ENCODE peak calls at places on chromosomes 2 and 18, in four cellular contexts. One of them, this sample, is unnamed. For H4K20me1, the result is how much of the 10 kb centered on the place peaks cover.

GRCh38 chr2:202494300-202494699 is 118.2 kb downstream of the BMPR2 start:
- DNase-seq in GM23248: peak
- DNase-seq in K562: no peak
- DNase-seq in PC-9: no peak
- DNase-seq in this sample: no peak

GRCh38 chr2:160932960-160933359 is 227.3 kb upstream of the TANK start:
- DNase-seq in K562: no peak
- DNase-seq in GM23248: peak
- DNase-seq in PC-9: peak
- DNase-seq in this sample: no peak

GRCh38 chr2:171318463-171318934 is 115.3 kb downstream of the METTL8 start:
- DNase-seq in GM23248: peak
- DNase-seq in PC-9: no peak
- DNase-seq in K562: no peak
- DNase-seq in this sample: no peak

GRCh38 chr2:26581991-26582842 is 58.9 kb downstream of the CIB4 start:
- DNase-seq in PC-9: no peak
- DNase-seq in K562: no peak
- DNase-seq in GM23248: no peak
- DNase-seq in this sample: no peak

GRCh38 chr18:23662309-23663263 is at the start of gene ANKRD29:
- DNase-seq in K562: no peak
- DNase-seq in GM23248: peak
- DNase-seq in PC-9: no peak
- DNase-seq in this sample: peak

GRCh38 chr18:54129448-54130134 is 94.9 kb downstream of the MBD2 start:
- DNase-seq in GM23248: no peak
- DNase-seq in PC-9: no peak
- DNase-seq in K562: no peak
- DNase-seq in this sample: no peak

GRCh38 chr2:119389615-119390306 is 23.0 kb downstream of the DBI start:
- DNase-seq in K562: no peak
- DNase-seq in PC-9: peak
- DNase-seq in GM23248: peak
- DNase-seq in this sample: peak

GRCh38 chr18:63444567-63444966 is 22.3 kb upstream of the VPS4B start:
- DNase-seq in PC-9: peak
- DNase-seq in K562: no peak
- DNase-seq in GM23248: peak
- DNase-seq in this sample: peak

GRCh38 chr2:1631292-1632005 is 112.9 kb downstream of the PXDN start:
- DNase-seq in PC-9: no peak
- DNase-seq in GM23248: no peak
- DNase-seq in K562: no peak
- DNase-seq in this sample: no peak

GRCh38 chr18:8435376-8435775 is 173.9 kb upstream of the RAB12 start:
- DNase-seq in K562: no peak
- DNase-seq in GM23248: no peak
- DNase-seq in PC-9: no peak
- DNase-seq in this sample: no peak

GRCh38 chr2:85215074-85216050 is 82.2 kb downstream of the TCF7L1 start:
- DNase-seq in GM23248: peak
- DNase-seq in K562: no peak
- DNase-seq in PC-9: no peak
- DNase-seq in this sample: peak

GRCh38 chr2:117801826-117802225 is 12.7 kb upstream of the DDX18 start:
- DNase-seq in PC-9: no peak
- DNase-seq in GM23248: peak
- DNase-seq in K562: no peak
- DNase-seq in this sample: no peak

GRCh38 chr2:10757814-10758286 is 36.4 kb downstream of the ATP6V1C2 start:
- DNase-seq in GM23248: no peak
- DNase-seq in K562: no peak
- DNase-seq in PC-9: no peak
- DNase-seq in this sample: no peak

GRCh38 chr2:47541848-47542450 is 139.0 kb downstream of the MSH2 start:
- DNase-seq in GM23248: no peak
- DNase-seq in PC-9: no peak
- DNase-seq in K562: no peak
- DNase-seq in this sample: no peak

GRCh38 chr18:57833441-57834101 is 30.5 kb upstream of the ATP8B1 start:
- DNase-seq in K562: peak
- DNase-seq in GM23248: peak
- DNase-seq in PC-9: peak
- DNase-seq in this sample: no peak

GRCh38 chr2:96957299-96957698 is 29.1 kb downstream of the FAM178B start:
- DNase-seq in GM23248: no peak
- DNase-seq in K562: no peak
- DNase-seq in PC-9: no peak
- DNase-seq in this sample: no peak

GRCh38 chr2:69221960-69222751 is 164.9 kb downstream of the GFPT1 start:
- DNase-seq in GM23248: peak
- DNase-seq in K562: no peak
- DNase-seq in PC-9: no peak
- DNase-seq in this sample: no peak

GRCh38 chr2:201432038-201432437 is 19.2 kb downstream of the TRAK2 start:
- DNase-seq in K562: no peak
- DNase-seq in GM23248: peak
- DNase-seq in PC-9: no peak
- DNase-seq in this sample: peak

GRCh38 chr18:3777719-3778118 is 327.7 kb downstream of the TGIF1 start:
- DNase-seq in K562: no peak
- DNase-seq in GM23248: no peak
- DNase-seq in PC-9: no peak
- DNase-seq in this sample: no peak

GRCh38 chr2:45909677-45910191 is 258.3 kb downstream of the PRKCE start:
- DNase-seq in GM23248: peak
- DNase-seq in K562: no peak
- DNase-seq in PC-9: peak
- DNase-seq in this sample: peak

GRCh38 chr2:14944562-14945346 is 312.2 kb downstream of the LRATD1 start:
- DNase-seq in K562: peak
- DNase-seq in PC-9: peak
- DNase-seq in GM23248: peak
- DNase-seq in this sample: peak

GRCh38 chr2:152682663-152683062 is 34.6 kb downstream of the PRPF40A start:
- DNase-seq in K562: no peak
- DNase-seq in GM23248: no peak
- DNase-seq in PC-9: no peak
- DNase-seq in this sample: no peak

GRCh38 chr2:152683400-152683799 is 33.9 kb downstream of the PRPF40A start:
- DNase-seq in GM23248: no peak
- DNase-seq in K562: no peak
- DNase-seq in PC-9: no peak
- DNase-seq in this sample: no peak

GRCh38 chr2:152676461-152676860 is 40.8 kb downstream of the PRPF40A start:
- DNase-seq in K562: no peak
- DNase-seq in PC-9: no peak
- DNase-seq in GM23248: no peak
- DNase-seq in this sample: no peak

GRCh38 chr2:152674334-152674733 is 42.9 kb downstream of the PRPF40A start:
- DNase-seq in K562: no peak
- DNase-seq in PC-9: no peak
- DNase-seq in GM23248: no peak
- DNase-seq in this sample: no peak

GRCh38 chr2:152678808-152679207 is 38.5 kb downstream of the PRPF40A start:
- DNase-seq in K562: no peak
- DNase-seq in PC-9: no peak
- DNase-seq in GM23248: no peak
- DNase-seq in this sample: no peak
- H4K20me1 ChIP-seq in K562: under half
- H4K20me1 ChIP-seq in PC-9: under half
- H4K20me1 ChIP-seq in GM23248: under half
- H4K20me1 ChIP-seq in this sample: under half

GRCh38 chr18:80109676-80110078 is 615 bp downstream of the ADNP2 start:
- DNase-seq in PC-9: no peak
- DNase-seq in GM23248: peak
- DNase-seq in K562: peak
- DNase-seq in this sample: peak

GRCh38 chr18:80115035-80115434 is 6.0 kb downstream of the ADNP2 start:
- DNase-seq in GM23248: no peak
- DNase-seq in PC-9: no peak
- DNase-seq in K562: no peak
- DNase-seq in this sample: no peak

GRCh38 chr18:80108739-80109675 is at the start of gene ADNP2:
- DNase-seq in PC-9: peak
- DNase-seq in K562: peak
- DNase-seq in GM23248: peak
- DNase-seq in this sample: peak

GRCh38 chr18:80108122-80108536 is 933 bp upstream of the ADNP2 start:
- DNase-seq in PC-9: no peak
- DNase-seq in GM23248: no peak
- DNase-seq in K562: no peak
- DNase-seq in this sample: no peak

DNA sequence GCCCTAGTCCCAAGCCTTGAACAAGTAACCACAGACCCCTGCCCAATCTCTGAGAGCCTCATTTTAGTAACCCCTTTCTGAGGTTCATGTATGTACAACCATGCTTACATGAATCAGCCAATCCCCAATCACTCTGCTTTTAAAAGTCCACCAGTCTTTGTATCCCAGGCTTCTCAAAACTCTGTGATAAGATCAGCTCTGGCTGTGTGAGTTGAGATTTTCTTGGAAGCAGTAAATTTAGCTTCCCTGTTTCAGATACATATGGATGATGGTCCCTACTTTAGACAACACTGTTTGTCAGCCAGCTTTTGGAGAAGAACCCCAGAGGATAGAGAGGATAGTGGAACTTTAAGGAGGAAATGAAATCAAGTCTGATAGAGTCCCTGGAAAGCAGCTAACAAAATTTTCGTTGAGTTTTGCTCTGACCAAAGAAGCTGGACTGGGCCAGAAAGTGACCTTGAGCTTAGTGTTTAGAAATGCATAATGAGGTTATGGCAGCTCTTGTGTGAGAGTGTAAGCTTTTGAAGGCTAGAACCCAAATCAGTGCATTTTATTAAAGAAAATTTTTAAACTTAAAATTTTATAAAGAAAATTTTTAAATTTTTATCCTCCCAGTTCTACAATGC is 3.7 kb downstream of the ADNP2 start:
- DNase-seq in PC-9: no peak
- DNase-seq in K562: peak
- DNase-seq in GM23248: no peak
- DNase-seq in this sample: no peak
- H4K20me1 ChIP-seq in PC-9: half or more
- H4K20me1 ChIP-seq in K562: under half
- H4K20me1 ChIP-seq in GM23248: under half
- H4K20me1 ChIP-seq in this sample: under half

GRCh38 chr2:54609647-54610046 is 113.8 kb upstream of the EML6 start:
- DNase-seq in GM23248: no peak
- DNase-seq in K562: no peak
- DNase-seq in PC-9: no peak
- DNase-seq in this sample: no peak

GRCh38 chr2:54609241-54609640 is 114.2 kb upstream of the EML6 start:
- DNase-seq in GM23248: no peak
- DNase-seq in PC-9: no peak
- DNase-seq in K562: no peak
- DNase-seq in this sample: no peak

GRCh38 chr2:54611830-54612545 is 111.5 kb upstream of the EML6 start:
- DNase-seq in PC-9: no peak
- DNase-seq in K562: no peak
- DNase-seq in GM23248: no peak
- DNase-seq in this sample: no peak

GRCh38 chr2:54608224-54608623 is 115.2 kb upstream of the EML6 start:
- DNase-seq in GM23248: no peak
- DNase-seq in K562: no peak
- DNase-seq in PC-9: no peak
- DNase-seq in this sample: no peak

GRCh38 chr2:54610700-54611099 is 112.8 kb upstream of the EML6 start:
- DNase-seq in K562: no peak
- DNase-seq in PC-9: no peak
- DNase-seq in GM23248: peak
- DNase-seq in this sample: no peak
- H4K20me1 ChIP-seq in K562: under half
- H4K20me1 ChIP-seq in PC-9: under half
- H4K20me1 ChIP-seq in GM23248: under half
- H4K20me1 ChIP-seq in this sample: under half

GRCh38 chr18:13584826-13585225 is 141.5 kb downstream of the FAM210A start:
- DNase-seq in GM23248: no peak
- DNase-seq in K562: peak
- DNase-seq in PC-9: no peak
- DNase-seq in this sample: no peak
- H4K20me1 ChIP-seq in GM23248: under half
- H4K20me1 ChIP-seq in K562: under half
- H4K20me1 ChIP-seq in PC-9: under half
- H4K20me1 ChIP-seq in this sample: under half

DNA sequence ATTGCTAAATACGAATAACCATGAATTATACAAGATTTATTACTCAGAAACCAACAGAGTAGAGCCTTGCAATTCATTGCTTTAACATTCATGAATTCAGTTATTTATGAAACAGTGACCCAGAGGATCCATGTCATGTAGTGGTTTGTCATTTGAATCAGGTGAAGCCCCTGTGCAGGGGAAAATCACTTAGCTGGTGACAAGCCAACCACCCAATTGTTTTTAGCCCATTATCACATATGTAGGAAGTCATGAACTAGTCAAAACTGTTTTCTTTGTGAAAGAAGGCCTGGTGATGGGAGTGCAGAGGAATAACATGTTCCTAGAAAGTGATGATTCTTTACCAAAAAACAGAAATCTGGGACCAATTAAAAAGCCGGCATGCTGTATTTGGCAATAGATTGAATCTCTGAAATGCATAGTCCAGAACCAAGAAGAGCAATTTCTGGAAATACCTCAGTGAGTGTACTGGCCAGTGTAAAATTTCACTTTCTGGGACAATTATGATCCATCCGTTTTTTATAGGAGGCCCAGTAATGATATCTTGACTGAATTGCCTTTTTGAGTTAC is 70.3 kb downstream of the CRIM1 start:
- DNase-seq in K562: no peak
- DNase-seq in PC-9: no peak
- DNase-seq in GM23248: peak
- DNase-seq in this sample: no peak
- H4K20me1 ChIP-seq in K562: under half
- H4K20me1 ChIP-seq in PC-9: under half
- H4K20me1 ChIP-seq in GM23248: half or more
- H4K20me1 ChIP-seq in this sample: under half

DNA sequence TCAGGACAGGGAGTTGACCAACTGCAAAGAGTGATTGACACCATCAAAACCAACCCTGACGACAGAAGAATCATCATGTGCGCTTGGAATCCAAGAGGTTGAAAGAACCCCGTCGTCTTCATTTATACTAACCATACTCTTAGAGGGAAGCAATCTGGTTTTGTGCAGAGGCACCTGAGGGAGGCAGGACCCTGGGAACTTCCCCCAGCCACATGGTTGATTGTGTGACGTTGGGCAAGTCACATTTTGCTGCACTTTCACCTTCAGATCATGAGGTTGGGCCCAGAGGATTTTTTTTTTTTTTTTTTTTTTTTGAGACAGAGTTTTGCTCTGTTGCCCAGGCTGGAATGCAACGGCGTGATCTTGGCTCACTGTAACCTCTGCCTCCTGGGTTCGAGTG is 11.6 kb downstream of the TYMS start:
- DNase-seq in PC-9: no peak
- DNase-seq in GM23248: no peak
- DNase-seq in K562: no peak
- DNase-seq in this sample: no peak
- H4K20me1 ChIP-seq in PC-9: under half
- H4K20me1 ChIP-seq in GM23248: under half
- H4K20me1 ChIP-seq in K562: under half
- H4K20me1 ChIP-seq in this sample: under half